ENCODE peak calls at places on chromosomes 12 and 14, in ten cellular contexts. One of them, this sample, is unnamed.

GRCh38 chr14:67491741-67492504 is 3.4 kb upstream of the TMEM229B start:
- DNase-seq in tibial nerve: no peak
- DNase-seq in body of pancreas: peak
- DNase-seq in fibroblast of lung: peak
- DNase-seq in heart right ventricle: peak
- DNase-seq in CD4-positive, CD25-positive, alpha-beta regulatory T cell: no peak
- DNase-seq in ovary: no peak
- DNase-seq in GM23248: peak
- DNase-seq in cardiac muscle cell: peak
- DNase-seq in prostate gland: no peak
- DNase-seq in this sample: peak

GRCh38 chr14:86574026-86574777 is 1044.3 kb downstream of the FLRT2 start:
- DNase-seq in GM23248: no peak
- DNase-seq in heart right ventricle: no peak
- DNase-seq in prostate gland: no peak
- DNase-seq in fibroblast of lung: peak
- DNase-seq in body of pancreas: no peak
- DNase-seq in cardiac muscle cell: no peak
- DNase-seq in CD4-positive, CD25-positive, alpha-beta regulatory T cell: no peak
- DNase-seq in ovary: no peak
- DNase-seq in tibial nerve: no peak
- DNase-seq in this sample: no peak

GRCh38 chr14:57818511-57818910 is 47.4 kb downstream of the SLC35F4 start:
- DNase-seq in CD4-positive, CD25-positive, alpha-beta regulatory T cell: no peak
- DNase-seq in tibial nerve: no peak
- DNase-seq in prostate gland: no peak
- DNase-seq in body of pancreas: no peak
- DNase-seq in GM23248: no peak
- DNase-seq in heart right ventricle: no peak
- DNase-seq in ovary: no peak
- DNase-seq in cardiac muscle cell: no peak
- DNase-seq in fibroblast of lung: no peak
- DNase-seq in this sample: no peak

GRCh38 chr12:24615967-24616411 is 332.9 kb downstream of the BCAT1 start:
- DNase-seq in tibial nerve: no peak
- DNase-seq in GM23248: no peak
- DNase-seq in cardiac muscle cell: no peak
- DNase-seq in CD4-positive, CD25-positive, alpha-beta regulatory T cell: no peak
- DNase-seq in heart right ventricle: no peak
- DNase-seq in fibroblast of lung: peak
- DNase-seq in prostate gland: no peak
- DNase-seq in ovary: no peak
- DNase-seq in body of pancreas: no peak
- DNase-seq in this sample: no peak

GRCh38 chr12:12613334-12613733 is 1.7 kb downstream of the CREBL2 start:
- DNase-seq in GM23248: peak
- DNase-seq in tibial nerve: no peak
- DNase-seq in CD4-positive, CD25-positive, alpha-beta regulatory T cell: peak
- DNase-seq in heart right ventricle: no peak
- DNase-seq in prostate gland: no peak
- DNase-seq in ovary: no peak
- DNase-seq in fibroblast of lung: no peak
- DNase-seq in body of pancreas: no peak
- DNase-seq in cardiac muscle cell: no peak
- DNase-seq in this sample: no peak

GRCh38 chr14:73786942-73787759 is 64.5 kb upstream of the PTGR2 start:
- DNase-seq in GM23248: peak
- DNase-seq in body of pancreas: peak
- DNase-seq in cardiac muscle cell: peak
- DNase-seq in prostate gland: peak
- DNase-seq in tibial nerve: no peak
- DNase-seq in fibroblast of lung: peak
- DNase-seq in heart right ventricle: peak
- DNase-seq in ovary: peak
- DNase-seq in CD4-positive, CD25-positive, alpha-beta regulatory T cell: peak
- DNase-seq in this sample: peak

GRCh38 chr12:39618701-39619100 is 902 bp downstream of the ABCD2 start:
- DNase-seq in fibroblast of lung: no peak
- DNase-seq in GM23248: no peak
- DNase-seq in ovary: no peak
- DNase-seq in tibial nerve: no peak
- DNase-seq in CD4-positive, CD25-positive, alpha-beta regulatory T cell: no peak
- DNase-seq in body of pancreas: no peak
- DNase-seq in prostate gland: no peak
- DNase-seq in cardiac muscle cell: no peak
- DNase-seq in heart right ventricle: no peak
- DNase-seq in this sample: no peak

GRCh38 chr12:115466076-115466475 is 782.1 kb upstream of the TBX3 start:
- DNase-seq in prostate gland: no peak
- DNase-seq in cardiac muscle cell: no peak
- DNase-seq in fibroblast of lung: peak
- DNase-seq in GM23248: no peak
- DNase-seq in body of pancreas: no peak
- DNase-seq in ovary: no peak
- DNase-seq in CD4-positive, CD25-positive, alpha-beta regulatory T cell: no peak
- DNase-seq in heart right ventricle: no peak
- DNase-seq in tibial nerve: no peak
- DNase-seq in this sample: no peak

GRCh38 chr14:64746298-64747250 is 42.4 kb downstream of the PLEKHG3 start:
- DNase-seq in prostate gland: no peak
- DNase-seq in tibial nerve: no peak
- DNase-seq in GM23248: no peak
- DNase-seq in fibroblast of lung: peak
- DNase-seq in heart right ventricle: no peak
- DNase-seq in ovary: no peak
- DNase-seq in cardiac muscle cell: no peak
- DNase-seq in CD4-positive, CD25-positive, alpha-beta regulatory T cell: no peak
- DNase-seq in body of pancreas: no peak
- DNase-seq in this sample: no peak

GRCh38 chr12:130916251-130916911 is 37.3 kb upstream of the ADGRD1 start:
- DNase-seq in CD4-positive, CD25-positive, alpha-beta regulatory T cell: peak
- DNase-seq in GM23248: peak
- DNase-seq in fibroblast of lung: peak
- DNase-seq in body of pancreas: peak
- DNase-seq in heart right ventricle: peak
- DNase-seq in ovary: peak
- DNase-seq in prostate gland: no peak
- DNase-seq in tibial nerve: peak
- DNase-seq in cardiac muscle cell: peak
- DNase-seq in this sample: peak

GRCh38 chr14:76968621-76969063 is 59.9 kb downstream of the IRF2BPL start:
- DNase-seq in tibial nerve: no peak
- DNase-seq in cardiac muscle cell: no peak
- DNase-seq in body of pancreas: peak
- DNase-seq in GM23248: no peak
- DNase-seq in fibroblast of lung: no peak
- DNase-seq in ovary: no peak
- DNase-seq in heart right ventricle: no peak
- DNase-seq in CD4-positive, CD25-positive, alpha-beta regulatory T cell: no peak
- DNase-seq in prostate gland: no peak
- DNase-seq in this sample: no peak

GRCh38 chr12:72269491-72269890 is 2.7 kb upstream of the TRHDE start:
- DNase-seq in body of pancreas: no peak
- DNase-seq in GM23248: no peak
- DNase-seq in fibroblast of lung: peak
- DNase-seq in ovary: no peak
- DNase-seq in cardiac muscle cell: no peak
- DNase-seq in heart right ventricle: no peak
- DNase-seq in CD4-positive, CD25-positive, alpha-beta regulatory T cell: no peak
- DNase-seq in tibial nerve: no peak
- DNase-seq in prostate gland: no peak
- DNase-seq in this sample: no peak

GRCh38 chr12:105945935-105946334 is 192.8 kb downstream of the NUAK1 start:
- DNase-seq in prostate gland: no peak
- DNase-seq in fibroblast of lung: peak
- DNase-seq in cardiac muscle cell: no peak
- DNase-seq in body of pancreas: no peak
- DNase-seq in heart right ventricle: no peak
- DNase-seq in CD4-positive, CD25-positive, alpha-beta regulatory T cell: no peak
- DNase-seq in ovary: no peak
- DNase-seq in GM23248: no peak
- DNase-seq in tibial nerve: no peak
- DNase-seq in this sample: no peak

GRCh38 chr12:3049596-3050314 is 27.4 kb upstream of the TSPAN9 start:
- DNase-seq in heart right ventricle: no peak
- DNase-seq in fibroblast of lung: no peak
- DNase-seq in body of pancreas: peak
- DNase-seq in prostate gland: no peak
- DNase-seq in CD4-positive, CD25-positive, alpha-beta regulatory T cell: no peak
- DNase-seq in tibial nerve: no peak
- DNase-seq in GM23248: no peak
- DNase-seq in cardiac muscle cell: no peak
- DNase-seq in ovary: no peak
- DNase-seq in this sample: no peak

GRCh38 chr12:95963104-95963503 is 20.0 kb downstream of the AMDHD1 start:
- DNase-seq in ovary: no peak
- DNase-seq in heart right ventricle: no peak
- DNase-seq in prostate gland: no peak
- DNase-seq in fibroblast of lung: no peak
- DNase-seq in GM23248: no peak
- DNase-seq in cardiac muscle cell: peak
- DNase-seq in body of pancreas: no peak
- DNase-seq in CD4-positive, CD25-positive, alpha-beta regulatory T cell: peak
- DNase-seq in tibial nerve: no peak
- DNase-seq in this sample: peak

GRCh38 chr12:99087278-99087677 is 442.2 kb downstream of the APAF1 start:
- DNase-seq in fibroblast of lung: no peak
- DNase-seq in heart right ventricle: no peak
- DNase-seq in prostate gland: no peak
- DNase-seq in ovary: no peak
- DNase-seq in tibial nerve: no peak
- DNase-seq in cardiac muscle cell: no peak
- DNase-seq in CD4-positive, CD25-positive, alpha-beta regulatory T cell: no peak
- DNase-seq in body of pancreas: no peak
- DNase-seq in GM23248: peak
- DNase-seq in this sample: no peak

GRCh38 chr12:70724444-70724843 is 87.2 kb upstream of the PTPRB start:
- DNase-seq in ovary: no peak
- DNase-seq in GM23248: peak
- DNase-seq in body of pancreas: no peak
- DNase-seq in heart right ventricle: no peak
- DNase-seq in cardiac muscle cell: peak
- DNase-seq in CD4-positive, CD25-positive, alpha-beta regulatory T cell: peak
- DNase-seq in tibial nerve: no peak
- DNase-seq in prostate gland: no peak
- DNase-seq in fibroblast of lung: peak
- DNase-seq in this sample: no peak

GRCh38 chr12:47216150-47216677 is 136.5 kb upstream of the AMIGO2 start:
- DNase-seq in tibial nerve: peak
- DNase-seq in prostate gland: no peak
- DNase-seq in body of pancreas: no peak
- DNase-seq in fibroblast of lung: no peak
- DNase-seq in ovary: no peak
- DNase-seq in cardiac muscle cell: no peak
- DNase-seq in CD4-positive, CD25-positive, alpha-beta regulatory T cell: peak
- DNase-seq in heart right ventricle: no peak
- DNase-seq in GM23248: no peak
- DNase-seq in this sample: no peak

DNA sequence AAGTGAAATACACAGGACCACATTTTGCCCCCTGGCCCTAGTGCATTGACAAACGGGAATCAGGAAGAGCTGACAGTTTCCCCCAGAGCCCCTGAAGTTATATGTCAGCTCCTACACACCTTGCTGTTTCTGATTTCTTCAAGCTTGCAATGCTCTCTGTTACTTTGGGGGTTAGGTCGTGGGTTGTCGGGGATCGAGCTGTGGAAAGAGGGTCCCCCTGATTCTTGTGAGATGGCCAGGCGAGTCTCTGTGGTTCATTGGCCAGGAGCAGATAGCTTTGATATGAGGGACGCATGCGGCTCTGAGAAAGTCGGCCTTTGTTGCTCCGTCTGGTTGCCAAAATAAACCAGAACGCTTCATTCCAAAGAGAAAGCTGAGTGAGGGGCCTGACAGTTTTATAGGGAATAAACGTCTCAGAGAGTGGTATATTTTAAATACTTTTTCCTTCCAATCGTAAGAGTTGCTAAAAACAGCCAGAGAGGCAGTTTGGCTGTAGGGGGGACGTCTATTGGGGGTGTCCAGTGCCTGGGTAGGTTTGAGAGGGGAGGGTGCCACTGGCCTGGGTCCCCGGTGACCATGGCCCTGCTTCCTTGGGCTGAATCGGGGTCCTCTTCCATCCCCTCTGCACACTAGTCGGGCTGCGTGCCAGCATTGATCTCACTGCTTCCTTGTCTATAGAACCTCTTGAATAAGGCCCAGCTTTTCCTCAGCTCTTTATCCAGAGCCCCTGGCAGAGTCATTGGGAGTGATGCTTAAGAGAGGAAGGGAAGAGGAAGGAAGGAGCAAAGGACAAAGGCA is 18.9 kb downstream of the CCND2 start:
- DNase-seq in prostate gland: no peak
- DNase-seq in body of pancreas: peak
- DNase-seq in cardiac muscle cell: no peak
- DNase-seq in heart right ventricle: no peak
- DNase-seq in tibial nerve: no peak
- DNase-seq in GM23248: no peak
- DNase-seq in ovary: no peak
- DNase-seq in CD4-positive, CD25-positive, alpha-beta regulatory T cell: no peak
- DNase-seq in fibroblast of lung: no peak
- DNase-seq in this sample: no peak
- H3K27ac ChIP-seq in prostate gland: no peak
- H3K27ac ChIP-seq in body of pancreas: no peak
- H3K27ac ChIP-seq in cardiac muscle cell: no peak
- H3K27ac ChIP-seq in heart right ventricle: peak
- H3K27ac ChIP-seq in tibial nerve: no peak
- H3K27ac ChIP-seq in GM23248: no peak
- H3K27ac ChIP-seq in ovary: no peak
- H3K27ac ChIP-seq in CD4-positive, CD25-positive, alpha-beta regulatory T cell: peak
- H3K27ac ChIP-seq in fibroblast of lung: no peak
- H3K27ac ChIP-seq in this sample: no peak

GRCh38 chr14:103057372-103058208 is at the start of gene CDC42BPB:
- DNase-seq in prostate gland: peak
- DNase-seq in GM23248: peak
- DNase-seq in ovary: peak
- DNase-seq in tibial nerve: peak
- DNase-seq in body of pancreas: peak
- DNase-seq in cardiac muscle cell: peak
- DNase-seq in fibroblast of lung: peak
- DNase-seq in heart right ventricle: peak
- DNase-seq in CD4-positive, CD25-positive, alpha-beta regulatory T cell: peak
- DNase-seq in this sample: peak
- H3K27ac ChIP-seq in prostate gland: peak
- H3K27ac ChIP-seq in GM23248: peak
- H3K27ac ChIP-seq in ovary: peak
- H3K27ac ChIP-seq in tibial nerve: peak
- H3K27ac ChIP-seq in body of pancreas: peak
- H3K27ac ChIP-seq in cardiac muscle cell: peak
- H3K27ac ChIP-seq in fibroblast of lung: peak
- H3K27ac ChIP-seq in heart right ventricle: peak
- H3K27ac ChIP-seq in CD4-positive, CD25-positive, alpha-beta regulatory T cell: no peak
- H3K27ac ChIP-seq in this sample: peak

GRCh38 chr14:22418631-22419030 is 170.4 kb downstream of the DAD1 start:
- DNase-seq in GM23248: no peak
- DNase-seq in tibial nerve: no peak
- DNase-seq in ovary: no peak
- DNase-seq in prostate gland: no peak
- DNase-seq in CD4-positive, CD25-positive, alpha-beta regulatory T cell: no peak
- DNase-seq in heart right ventricle: no peak
- DNase-seq in fibroblast of lung: no peak
- DNase-seq in cardiac muscle cell: no peak
- DNase-seq in body of pancreas: no peak
- DNase-seq in this sample: no peak
- H3K27ac ChIP-seq in GM23248: no peak
- H3K27ac ChIP-seq in tibial nerve: no peak
- H3K27ac ChIP-seq in ovary: no peak
- H3K27ac ChIP-seq in prostate gland: no peak
- H3K27ac ChIP-seq in CD4-positive, CD25-positive, alpha-beta regulatory T cell: no peak
- H3K27ac ChIP-seq in heart right ventricle: no peak
- H3K27ac ChIP-seq in fibroblast of lung: no peak
- H3K27ac ChIP-seq in cardiac muscle cell: no peak
- H3K27ac ChIP-seq in body of pancreas: no peak
- H3K27ac ChIP-seq in this sample: no peak

GRCh38 chr14:34843011-34843554 is 32.1 kb downstream of the BAZ1A start:
- DNase-seq in fibroblast of lung: peak
- DNase-seq in heart right ventricle: no peak
- DNase-seq in cardiac muscle cell: no peak
- DNase-seq in ovary: no peak
- DNase-seq in GM23248: peak
- DNase-seq in body of pancreas: no peak
- DNase-seq in prostate gland: peak
- DNase-seq in CD4-positive, CD25-positive, alpha-beta regulatory T cell: peak
- DNase-seq in tibial nerve: no peak
- DNase-seq in this sample: no peak
- H3K27ac ChIP-seq in fibroblast of lung: peak
- H3K27ac ChIP-seq in heart right ventricle: no peak
- H3K27ac ChIP-seq in cardiac muscle cell: no peak
- H3K27ac ChIP-seq in ovary: no peak
- H3K27ac ChIP-seq in GM23248: peak
- H3K27ac ChIP-seq in body of pancreas: no peak
- H3K27ac ChIP-seq in prostate gland: no peak
- H3K27ac ChIP-seq in CD4-positive, CD25-positive, alpha-beta regulatory T cell: no peak
- H3K27ac ChIP-seq in tibial nerve: no peak
- H3K27ac ChIP-seq in this sample: peak